ENCODE peak calls at places on chromosomes 6 and 20, in nine cellular contexts. F, Z, B, G, J, Q, Y, R and C are unnamed samples.

GRCh38 chr20:24353135-24353694 is 116.2 kb upstream of the SYNDIG1 start:
- DNase-seq in F (no peak), G (no peak), Z (no peak), J (no peak), Q (no peak), B (no peak), Y (no peak), R (no peak), C (no peak)

GRCh38 chr6:6007311-6008113 is 787 bp upstream of the NRN1 start:
- DNase-seq in B (no peak), R (no peak), Y (no peak), G (no peak), F (no peak), J (no peak), Q (no peak), Z (no peak), C (no peak)

GRCh38 chr6:79038061-79038460 is 40.0 kb downstream of the PHIP start:
- DNase-seq in F (no peak), Y (no peak), R (no peak), G (no peak), B (no peak), Z (no peak), J (no peak), Q (no peak), C (no peak)

GRCh38 chr20:16407251-16408067 is 165.8 kb downstream of the KIF16B start:
- DNase-seq in Q (no peak), Z (no peak), J (no peak), Y (no peak), R (no peak), G (peak; percentile 68), F (no peak), B (no peak), C (no peak)

GRCh38 chr6:53922571-53922981 is 127.8 kb downstream of the LRRC1 start:
- DNase-seq in R (no peak), B (no peak), Y (no peak), J (no peak), G (no peak), F (no peak), Z (no peak), Q (no peak), C (no peak)

GRCh38 chr20:730005-730404 is 38.3 kb downstream of the SLC52A3 start:
- DNase-seq in J (no peak), Z (no peak), F (no peak), B (no peak), Y (no peak), Q (no peak), R (no peak), G (no peak), C (no peak)

GRCh38 chr20:33731693-33732165 is at the start of gene ZNF341:
- DNase-seq in F (peak; percentile 37), R (peak; percentile 81), B (peak; percentile 75), J (peak; percentile 86), Z (peak; percentile 67), Y (peak; percentile 89), Q (peak; percentile 76), G (peak; percentile 95), C (peak; percentile 96)

GRCh38 chr6:18206591-18206990 is 51.4 kb downstream of the KDM1B start:
- DNase-seq in B (no peak), Q (no peak), J (no peak), R (no peak), F (no peak), Y (no peak), G (no peak), Z (no peak), C (no peak)

GRCh38 chr20:60050193-60050960 is 92.2 kb downstream of the CDH26 start:
- DNase-seq in Y (no peak), Z (no peak), R (peak; percentile 81), Q (no peak), G (no peak), B (no peak), F (no peak), J (peak; percentile 13), C (no peak)
- TF ChIP-seq CTCF in Y (no peak), Z (no peak), R (peak; percentile 78), Q (no peak), G (no peak), B (no peak), F (no peak), J (peak; percentile 32), C (no peak)

GRCh38 chr6:115843945-115844344 is 216.7 kb downstream of the FRK start:
- DNase-seq in B (no peak), Z (no peak), Y (no peak), J (no peak), R (no peak), G (no peak), F (no peak), Q (no peak), C (no peak)

GRCh38 chr6:115842338-115842737 is 218.4 kb downstream of the FRK start:
- DNase-seq in F (no peak), J (no peak), R (no peak), Z (no peak), Y (no peak), Q (no peak), B (no peak), G (no peak), C (no peak)

DNA sequence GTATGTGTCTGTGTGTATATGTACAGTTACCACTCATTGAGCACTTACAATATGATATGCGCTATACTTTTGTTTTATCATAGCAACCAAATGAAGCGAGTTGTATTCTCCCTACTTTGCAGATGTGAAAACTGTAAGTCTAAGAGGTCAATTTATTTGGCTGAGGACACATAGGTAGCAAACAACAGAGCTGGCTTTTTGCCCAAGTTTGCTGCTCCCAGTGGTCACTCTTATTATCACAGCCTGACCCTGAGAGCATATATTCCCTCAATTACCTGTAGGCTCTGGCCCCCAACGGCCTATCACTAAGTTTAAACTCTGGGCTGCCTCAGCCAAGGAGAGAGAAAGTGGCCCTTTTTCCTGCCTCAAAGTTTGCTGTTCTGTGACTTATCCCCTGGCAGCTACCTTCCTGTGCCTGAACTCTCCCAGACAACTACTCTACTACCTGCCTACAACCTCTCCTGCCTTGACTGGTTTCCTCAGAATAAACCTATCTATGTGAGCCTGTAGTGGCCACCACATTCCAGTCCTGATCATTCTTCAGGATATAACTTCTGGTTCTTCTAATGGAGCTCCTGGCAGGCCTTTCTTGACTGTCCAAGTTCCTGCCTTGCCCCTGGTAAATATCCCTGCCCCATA is 221.8 kb downstream of the FRK start:
- DNase-seq in B (peak; percentile 2), Q (no peak), G (no peak), J (peak; percentile 5), F (no peak), R (peak; percentile 54), Y (no peak), Z (no peak), C (no peak)
- TF ChIP-seq CTCF in B (peak; percentile 55), Q (peak; percentile 26), G (no peak), J (no peak), F (peak; percentile 55), R (peak; percentile 55), Y (no peak), Z (peak; percentile 34), C (peak; percentile 52)

GRCh38 chr6:31651602-31652191 is 764 bp downstream of the BAG6 start:
- DNase-seq in G (peak; percentile 96), F (no peak), Z (peak; percentile 53), J (peak; percentile 70), Q (peak; percentile 84), R (peak; percentile 84), B (peak; percentile 80), Y (no peak), C (no peak)

GRCh38 chr6:31655349-31656237 is at the start of gene APOM:
- DNase-seq in Z (no peak), F (no peak), J (no peak), B (no peak), Y (no peak), R (no peak), Q (no peak), G (no peak), C (no peak)

GRCh38 chr6:31654574-31655348 is 933 bp upstream of the APOM start:
- DNase-seq in F (no peak), J (no peak), Q (no peak), G (no peak), B (no peak), Y (no peak), Z (no peak), R (no peak), C (no peak)

GRCh38 chr6:31657406-31658157 is 1.9 kb downstream of the APOM start:
- DNase-seq in B (no peak), J (no peak), Q (no peak), F (no peak), R (no peak), Y (no peak), G (no peak), Z (no peak), C (no peak)

DNA sequence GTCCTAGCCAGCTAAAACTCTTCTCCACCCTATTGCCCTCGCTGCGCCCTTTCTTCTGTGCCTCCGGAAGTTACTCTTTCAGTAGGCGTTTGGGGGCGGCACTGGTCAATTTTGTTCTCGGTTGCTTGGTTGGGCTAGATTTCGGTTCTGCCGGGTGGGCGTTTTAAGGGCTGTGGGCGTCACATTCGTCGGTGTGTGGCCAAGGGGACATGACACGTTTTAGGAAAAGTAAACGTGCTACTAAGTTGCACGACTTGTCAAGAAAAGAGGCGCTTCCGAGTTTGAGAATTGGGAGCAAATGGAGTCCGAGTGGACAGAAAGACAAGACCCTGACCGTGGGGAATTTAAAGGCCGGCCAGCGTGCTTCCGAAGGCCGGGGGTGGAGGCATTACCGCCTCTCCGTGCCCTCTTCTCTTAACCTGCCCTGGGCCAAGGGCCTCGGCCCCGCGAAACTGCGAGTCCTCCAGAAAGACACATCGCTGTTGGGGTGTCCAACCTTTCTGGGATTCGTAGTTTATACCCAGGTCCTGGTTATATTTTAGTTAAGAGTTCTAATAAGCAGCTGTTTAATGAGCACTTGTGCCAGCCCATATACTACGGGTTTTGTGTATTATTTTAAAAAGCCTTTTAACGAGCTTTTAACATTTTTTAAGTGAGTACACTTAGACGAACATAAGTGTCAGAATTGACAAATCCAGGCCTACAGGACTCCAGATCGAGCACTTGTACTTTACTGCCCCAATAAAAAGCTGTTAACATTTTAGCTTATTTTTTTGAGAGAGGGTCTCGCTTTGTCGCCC is 664 bp upstream of the BAG6 start:
- DNase-seq in Q (peak; percentile 94), G (peak; percentile 98), Y (no peak), J (peak; percentile 85), B (no peak), R (no peak), F (no peak), Z (no peak), C (no peak)
- TF ChIP-seq CTCF in Q (no peak), G (peak; percentile 19), Y (no peak), J (no peak), B (no peak), R (no peak), F (no peak), Z (peak; percentile 9), C (no peak)

GRCh38 chr20:45226287-45226686 is 5.1 kb downstream of the SEMG2 start:
- DNase-seq in Y (no peak), Z (no peak), G (no peak), B (no peak), Q (no peak), F (no peak), R (no peak), J (no peak), C (no peak)

GRCh38 chr20:45230631-45231030 is 9.5 kb downstream of the SEMG2 start:
- DNase-seq in R (no peak), B (no peak), F (no peak), Y (no peak), G (no peak), Z (no peak), Q (no peak), J (no peak), C (no peak)

DNA sequence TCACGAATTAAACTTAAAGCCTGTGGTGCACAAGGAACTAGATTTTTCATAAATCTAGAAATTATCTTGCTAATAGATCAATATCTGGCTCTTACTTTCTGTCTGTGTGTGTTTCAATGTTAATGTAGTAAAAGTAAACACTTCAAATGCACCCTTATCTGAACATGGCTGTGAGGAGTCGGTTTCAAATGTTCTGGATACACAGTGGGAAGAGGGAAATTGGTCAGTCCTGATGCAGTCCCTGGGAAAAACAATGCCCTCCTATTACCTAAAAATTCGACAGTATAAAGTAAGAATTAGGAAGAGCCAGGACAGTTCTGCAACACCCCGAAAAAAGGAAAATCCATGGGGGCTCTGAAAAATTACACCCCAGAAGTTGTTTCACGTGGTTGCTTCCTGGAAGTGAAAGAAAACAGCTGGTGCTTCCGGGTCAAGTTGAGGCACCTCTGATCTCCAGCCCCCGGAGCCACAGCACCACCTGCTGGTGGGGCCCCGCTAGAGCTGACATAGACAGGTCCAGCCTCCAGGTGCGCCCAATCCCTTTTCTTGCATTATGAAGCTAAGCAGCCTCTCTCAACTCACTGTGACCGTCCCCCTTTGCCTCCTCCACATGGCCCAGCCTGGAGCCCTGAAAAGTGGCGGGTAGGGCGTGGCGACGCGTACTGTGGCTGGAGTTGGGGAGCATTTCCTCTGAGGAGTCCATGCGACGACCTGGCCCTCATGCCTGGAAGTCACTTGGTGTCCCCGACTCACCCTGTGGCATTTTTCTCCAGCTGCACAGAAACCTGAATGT is 8.3 kb downstream of the SEMG2 start:
- DNase-seq in Q (no peak), R (peak; percentile 62), B (no peak), Y (peak; percentile 7), Z (no peak), F (no peak), G (no peak), J (peak; percentile 44), C (no peak)
- TF ChIP-seq CTCF in Q (no peak), R (peak; percentile 71), B (peak; percentile 51), Y (no peak), Z (peak; percentile 27), F (peak; percentile 38), G (no peak), J (no peak), C (peak; percentile 38)